ENCODE peak calls at places on chromosomes 3 and 15, in seven cellular contexts. L is lung, D is Caco-2, C is SK-N-SH, B is mammary epithelial cell, W is IMR-90, A is fibroblast of lung. I is an unnamed sample.

GRCh38 chr15:55270301-55270700 is 19.3 kb downstream of the RAB27A start:
- DNase-seq in L (no peak), D (no peak), C (peak; percentile 24), B (no peak), W (no peak), A (no peak), I (no peak)

GRCh38 chr3:4746241-4746958 is 232.8 kb upstream of the BHLHE40 start:
- DNase-seq in L (no peak), D (no peak), C (no peak), B (no peak), W (peak; percentile 70), A (no peak), I (no peak)

GRCh38 chr3:98824256-98824655 is 61.1 kb downstream of the ST3GAL6 start:
- DNase-seq in L (no peak), D (no peak), C (no peak), B (no peak), W (no peak), A (peak; percentile 62), I (no peak)

GRCh38 chr3:32882603-32883025 is 64.8 kb downstream of the TRIM71 start:
- DNase-seq in L (no peak), D (no peak), C (no peak), B (no peak), W (no peak), A (no peak), I (no peak)

GRCh38 chr3:193742628-193743027 is 149.6 kb downstream of the OPA1 start:
- DNase-seq in L (no peak), D (no peak), C (no peak), B (no peak), W (no peak), A (no peak), I (no peak)

GRCh38 chr3:117399311-117400068 is 689.9 kb downstream of the TUSC7 start:
- DNase-seq in L (no peak), D (no peak), C (no peak), B (no peak), W (peak; percentile 82), A (peak; percentile 64), I (no peak)

GRCh38 chr3:183385698-183386590 is 42.5 kb downstream of the MCF2L2 start:
- DNase-seq in L (peak; percentile 60), D (peak; percentile 48), C (peak; percentile 47), B (peak; percentile 59), W (peak; percentile 71), A (peak; percentile 85), I (peak; percentile 33)

GRCh38 chr3:108334698-108335097 is 38.4 kb downstream of the HHLA2 start:
- DNase-seq in L (no peak), D (no peak), C (no peak), B (peak; percentile 5), W (peak; percentile 21), A (no peak), I (no peak)

GRCh38 chr3:45280227-45280626 is 54.1 kb upstream of the TMEM158 start:
- DNase-seq in L (no peak), D (no peak), C (no peak), B (peak; percentile 16), W (no peak), A (no peak), I (no peak)

GRCh38 chr3:125110876-125111480 is 55.2 kb upstream of the HEG1 start:
- DNase-seq in L (no peak), D (no peak), C (no peak), B (no peak), W (no peak), A (no peak), I (no peak)

DNA sequence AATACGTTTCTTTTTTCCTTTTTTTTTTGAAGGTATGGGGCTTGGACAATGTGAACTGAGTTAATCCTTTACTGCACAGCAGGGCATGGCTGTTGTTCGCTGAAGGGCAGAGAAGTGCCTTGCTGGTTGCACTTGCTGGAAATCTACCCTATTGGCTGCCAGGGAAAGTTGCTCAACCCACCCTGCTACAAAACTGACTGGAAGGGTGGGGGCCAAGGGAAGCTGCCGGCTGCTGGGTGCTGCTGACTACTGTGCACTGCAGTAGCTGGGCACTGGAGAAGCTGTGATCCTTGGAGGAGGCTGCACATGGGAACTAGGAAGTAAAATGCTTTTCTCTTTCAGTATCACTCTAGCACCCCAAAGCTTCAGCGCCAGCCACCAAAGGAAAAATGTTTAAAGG is 70.5 kb downstream of the ETV5 start:
- DNase-seq in L (no peak), D (no peak), C (no peak), B (no peak), W (no peak), A (no peak), I (no peak)
- TF ChIP-seq CTCF in L (no peak), D (no peak), C (no peak), B (no peak), W (no peak), A (no peak), I (no peak)

GRCh38 chr3:123370819-123371218 is 78.1 kb downstream of the ADCY5 start:
- DNase-seq in L (no peak), D (no peak), C (no peak), B (no peak), W (no peak), A (no peak), I (no peak)
- H3K27me3 ChIP-seq in L (no peaks in the 10 kb centered on the region), D (no peaks in the 10 kb centered on the region), C (peaks cover 14% of the 10 kb centered on the region), B (no peaks in the 10 kb centered on the region), W (peaks cover 71% of the 10 kb centered on the region), A (peaks cover 21% of the 10 kb centered on the region), I (no peaks in the 10 kb centered on the region)

GRCh38 chr3:160485931-160486330 is 36.3 kb upstream of the TRIM59 start:
- DNase-seq in L (no peak), D (no peak), C (no peak), B (no peak), W (no peak), A (no peak), I (no peak)

GRCh38 chr3:160481856-160482255 is 32.3 kb upstream of the TRIM59 start:
- DNase-seq in L (no peak), D (no peak), C (no peak), B (no peak), W (no peak), A (no peak), I (no peak)

GRCh38 chr3:160482796-160483195 is 33.2 kb upstream of the TRIM59 start:
- DNase-seq in L (no peak), D (no peak), C (no peak), B (no peak), W (no peak), A (no peak), I (no peak)

GRCh38 chr3:160490166-160490565 is 40.6 kb upstream of the TRIM59 start:
- DNase-seq in L (no peak), D (no peak), C (no peak), B (no peak), W (no peak), A (no peak), I (no peak)

GRCh38 chr3:160486459-160486869 is 36.9 kb upstream of the TRIM59 start:
- DNase-seq in L (no peak), D (no peak), C (peak; percentile 27), B (no peak), W (peak; percentile 71), A (peak; percentile 75), I (no peak)
- TF ChIP-seq CTCF in L (no peak), D (peak; percentile 50), C (peak; percentile 78), B (peak; percentile 58), W (peak; percentile 64), A (peak; percentile 15), I (peak; percentile 78)

GRCh38 chr15:73196113-73196512 is 143.8 kb downstream of the NEO1 start:
- DNase-seq in L (no peak), D (no peak), C (no peak), B (no peak), W (peak; percentile 31), A (no peak), I (no peak)

GRCh38 chr15:73200339-73200738 is 148.1 kb downstream of the NEO1 start:
- DNase-seq in L (no peak), D (no peak), C (no peak), B (no peak), W (no peak), A (no peak), I (no peak)
- H3K27me3 ChIP-seq in L (no peaks in the 10 kb centered on the region), D (no peaks in the 10 kb centered on the region), C (no peaks in the 10 kb centered on the region), B (no peaks in the 10 kb centered on the region), W (no peaks in the 10 kb centered on the region), A (no peaks in the 10 kb centered on the region), I (no peaks in the 10 kb centered on the region)

GRCh38 chr3:49120096-49120437 is 556 bp downstream of the USP19 start:
- DNase-seq in L (no peak), D (no peak), C (no peak), B (no peak), W (peak; percentile 6), A (no peak), I (no peak)

GRCh38 chr3:49119439-49119838 is 1.2 kb downstream of the USP19 start:
- DNase-seq in L (no peak), D (no peak), C (no peak), B (peak; percentile 42), W (peak; percentile 7), A (no peak), I (no peak)

GRCh38 chr3:49121244-49121671 is 635 bp upstream of the USP19 start:
- DNase-seq in L (no peak), D (no peak), C (no peak), B (no peak), W (no peak), A (no peak), I (no peak)

GRCh38 chr3:49122022-49122421 is 1.4 kb upstream of the USP19 start:
- DNase-seq in L (no peak), D (no peak), C (no peak), B (no peak), W (no peak), A (no peak), I (no peak)

DNA sequence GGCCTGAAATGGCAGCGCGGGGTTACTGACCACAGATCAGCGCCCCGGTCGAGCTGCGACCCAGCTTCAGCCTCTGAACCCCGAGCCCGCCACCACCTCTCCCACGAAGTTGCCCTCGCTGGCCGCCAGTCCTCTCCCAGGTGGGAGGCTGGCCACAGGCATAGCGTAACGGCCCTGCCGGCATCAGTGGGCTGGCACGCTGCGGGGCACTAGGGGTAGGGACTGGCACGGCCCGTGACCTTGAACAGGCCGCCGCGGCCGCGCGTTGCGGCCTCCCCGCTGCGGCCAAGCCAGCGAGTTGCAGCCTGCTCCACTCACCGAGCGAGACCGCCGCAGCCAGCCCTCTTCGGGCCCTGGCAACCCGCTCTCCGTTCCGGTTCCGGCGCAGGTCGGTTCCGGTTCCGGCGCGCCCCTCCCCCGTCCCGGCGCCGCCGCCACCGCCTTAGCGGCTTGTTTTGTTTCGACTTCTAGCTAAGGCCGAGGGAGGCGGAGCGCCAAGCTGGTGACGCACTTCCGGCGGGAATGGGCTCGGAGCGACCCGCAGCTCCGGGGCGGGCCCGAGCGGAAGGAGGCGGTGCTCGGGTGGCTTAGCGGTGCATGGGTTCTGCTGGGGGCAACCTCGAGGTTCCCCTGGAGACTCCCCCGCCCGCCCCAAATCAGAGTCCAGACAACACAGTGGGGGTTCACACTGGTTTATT is at the start of gene USP19:
- DNase-seq in L (peak; percentile 94), D (peak; percentile 89), C (peak; percentile 99), B (peak; percentile 90), W (peak; percentile 90), A (peak; percentile 93), I (peak; percentile 92)
- TF ChIP-seq CTCF in L (no peak), D (no peak), C (no peak), B (no peak), W (no peak), A (no peak), I (no peak)

GRCh38 chr15:60703196-60703933 is 224.4 kb upstream of the ICE2 start:
- DNase-seq in L (no peak), D (no peak), C (no peak), B (no peak), W (no peak), A (no peak), I (no peak)
- H3K27me3 ChIP-seq in L (no peaks in the 10 kb centered on the region), D (no peaks in the 10 kb centered on the region), C (no peaks in the 10 kb centered on the region), B (no peaks in the 10 kb centered on the region), W (no peaks in the 10 kb centered on the region), A (no peaks in the 10 kb centered on the region), I (no peaks in the 10 kb centered on the region)

GRCh38 chr3:30606301-30607031 is at the start of gene TGFBR2:
- DNase-seq in L (peak; percentile 97), D (peak; percentile 98), C (peak; percentile 87), B (peak; percentile 98), W (peak; percentile 99), A (peak; percentile 99), I (peak; percentile 72)
- TF ChIP-seq CTCF in L (no peak), D (no peak), C (peak; percentile 26), B (peak; percentile 1), W (peak; percentile 39), A (no peak), I (no peak)